ENCODE peak calls at places on chromosomes 5 and 9, in seven cellular contexts. K is PC-9, H is psoas muscle, G is spleen, S is heart left ventricle, Q is uterus, T is lower lobe of right lung. P is an unnamed sample. For H3K36me3, the result is how much of the 10 kb centered on the place peaks cover.

GRCh38 chr5:88396635-88397285 is 128.1 kb upstream of the TMEM161B start:
- DNase-seq in K (no peak), H (no peak), G (no peak), S (no peak), Q (no peak), T (no peak), P (no peak)

GRCh38 chr5:1963941-1964451 is 81.3 kb upstream of the IRX4 start:
- DNase-seq in K (no peak), H (no peak), G (no peak), S (no peak), Q (no peak), T (no peak), P (no peak)

GRCh38 chr9:4491621-4491975 is 1.3 kb downstream of the SLC1A1 start:
- DNase-seq in K (peak), H (no peak), G (no peak), S (no peak), Q (no peak), T (peak), P (no peak)

GRCh38 chr5:28397502-28397941 is 1359.1 kb upstream of the CDH9 start:
- DNase-seq in K (peak), H (no peak), G (no peak), S (no peak), Q (no peak), T (no peak), P (no peak)

GRCh38 chr5:179229331-179229761 is 115.9 kb downstream of the ADAMTS2 start:
- DNase-seq in K (no peak), H (no peak), G (peak), S (no peak), Q (peak), T (no peak), P (no peak)

GRCh38 chr9:88997646-88998045 is 6.4 kb downstream of the S1PR3 start:
- DNase-seq in K (no peak), H (no peak), G (no peak), S (no peak), Q (no peak), T (no peak), P (no peak)

GRCh38 chr9:8188720-8189407 is 389.3 kb upstream of the DMAC1 start:
- DNase-seq in K (no peak), H (no peak), G (no peak), S (no peak), Q (no peak), T (no peak), P (no peak)

GRCh38 chr5:122661496-122662180 is 113.2 kb upstream of the SNX2 start:
- DNase-seq in K (no peak), H (no peak), G (no peak), S (no peak), Q (no peak), T (no peak), P (no peak)

GRCh38 chr5:97534166-97534565 is 351.1 kb upstream of the RIOK2 start:
- DNase-seq in K (peak), H (no peak), G (no peak), S (no peak), Q (no peak), T (no peak), P (peak)

GRCh38 chr9:130535818-130536521 is 43.4 kb upstream of the FUBP3 start:
- DNase-seq in K (no peak), H (no peak), G (no peak), S (no peak), Q (no peak), T (no peak), P (peak)

GRCh38 chr9:130243882-130244170 is 21.7 kb upstream of the HMCN2 start:
- DNase-seq in K (no peak), H (no peak), G (peak), S (no peak), Q (no peak), T (no peak), P (no peak)

GRCh38 chr9:125839322-125839721 is 92.1 kb downstream of the PBX3 start:
- DNase-seq in K (no peak), H (no peak), G (no peak), S (no peak), Q (no peak), T (no peak), P (no peak)

GRCh38 chr5:59703789-59704188 is 189.7 kb downstream of the PDE4D start:
- DNase-seq in K (no peak), H (no peak), G (no peak), S (no peak), Q (no peak), T (no peak), P (no peak)

DNA sequence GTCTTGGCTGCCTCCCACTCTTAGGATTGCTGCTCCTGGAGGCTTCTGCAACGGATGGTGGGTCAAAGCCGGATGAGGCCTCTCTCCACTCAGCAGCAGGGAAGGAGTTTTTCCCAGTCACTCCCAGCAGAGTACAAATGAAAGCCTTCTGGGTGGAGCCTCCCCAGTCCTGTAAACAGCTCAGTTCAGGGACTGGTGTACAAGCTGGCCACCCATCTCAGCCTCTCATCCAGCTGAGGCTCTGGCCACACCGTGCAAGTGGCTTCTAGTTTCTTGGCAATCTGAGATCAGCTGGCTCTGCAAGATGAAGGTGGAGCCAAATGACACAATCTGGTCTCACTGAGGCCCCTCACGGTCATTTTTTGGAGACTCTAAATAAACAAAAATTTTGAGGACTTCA is 10.0 kb downstream of the GPX3 start:
- DNase-seq in K (no peak), H (peak), G (no peak), S (peak), Q (peak), T (no peak), P (peak)
- H3K36me3 ChIP-seq in K (under half), H (half or more), G (half or more), S (under half), Q (under half), T (half or more), P (half or more)

GRCh38 chr5:42242210-42242609 is 181.0 kb upstream of the GHR start:
- DNase-seq in K (no peak), H (no peak), G (no peak), S (no peak), Q (no peak), T (no peak), P (no peak)

GRCh38 chr5:42241636-42242035 is 181.6 kb upstream of the GHR start:
- DNase-seq in K (no peak), H (no peak), G (no peak), S (no peak), Q (no peak), T (no peak), P (no peak)

GRCh38 chr5:42242829-42243485 is 180.3 kb upstream of the GHR start:
- DNase-seq in K (no peak), H (no peak), G (no peak), S (no peak), Q (no peak), T (no peak), P (no peak)
- H3K27ac ChIP-seq in K (no peak), H (no peak), G (no peak), S (no peak), Q (no peak), T (no peak), P (no peak)

GRCh38 chr5:75481024-75481423 is 30.4 kb downstream of the CERT1 start:
- DNase-seq in K (no peak), H (no peak), G (no peak), S (no peak), Q (no peak), T (no peak), P (no peak)

GRCh38 chr5:75484605-75485004 is 26.8 kb downstream of the CERT1 start:
- DNase-seq in K (no peak), H (no peak), G (no peak), S (no peak), Q (no peak), T (no peak), P (no peak)

DNA sequence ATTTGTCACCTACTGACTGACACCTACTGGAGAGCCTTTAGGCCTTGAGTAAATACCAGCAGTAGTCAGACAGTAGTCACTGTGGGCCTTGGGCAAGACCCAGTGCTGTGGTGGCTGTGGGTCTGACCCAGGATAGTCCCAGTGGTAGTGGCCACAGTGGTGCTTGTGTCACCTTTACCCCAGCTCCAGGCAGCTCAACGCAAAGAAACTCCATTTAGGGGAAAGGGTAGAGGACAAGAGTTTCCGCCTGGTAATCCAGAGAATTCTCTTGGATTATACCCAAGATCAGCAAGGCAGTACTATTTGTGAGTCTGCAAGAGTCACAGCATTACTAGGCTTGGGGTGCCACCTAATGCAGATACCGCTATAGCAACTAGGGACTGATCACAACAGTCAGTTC is 28.9 kb downstream of the CERT1 start:
- DNase-seq in K (no peak), H (no peak), G (no peak), S (no peak), Q (no peak), T (no peak), P (no peak)
- TF ChIP-seq CTCF in K (no peak), H (no peak), G (no peak), S (no peak), Q (no peak), T (no peak), P (no peak)

GRCh38 chr9:123104807-123105206 is 71.3 kb downstream of the GPR21 start:
- DNase-seq in K (no peak), H (no peak), G (no peak), S (no peak), Q (no peak), T (no peak), P (no peak)

GRCh38 chr9:123105490-123105889 is 72.0 kb downstream of the GPR21 start:
- DNase-seq in K (no peak), H (no peak), G (no peak), S (no peak), Q (no peak), T (no peak), P (no peak)

GRCh38 chr9:123099042-123099441 is 65.6 kb downstream of the GPR21 start:
- DNase-seq in K (no peak), H (no peak), G (no peak), S (no peak), Q (no peak), T (no peak), P (no peak)

GRCh38 chr9:123099548-123099947 is 66.1 kb downstream of the GPR21 start:
- DNase-seq in K (no peak), H (no peak), G (no peak), S (no peak), Q (no peak), T (no peak), P (no peak)

DNA sequence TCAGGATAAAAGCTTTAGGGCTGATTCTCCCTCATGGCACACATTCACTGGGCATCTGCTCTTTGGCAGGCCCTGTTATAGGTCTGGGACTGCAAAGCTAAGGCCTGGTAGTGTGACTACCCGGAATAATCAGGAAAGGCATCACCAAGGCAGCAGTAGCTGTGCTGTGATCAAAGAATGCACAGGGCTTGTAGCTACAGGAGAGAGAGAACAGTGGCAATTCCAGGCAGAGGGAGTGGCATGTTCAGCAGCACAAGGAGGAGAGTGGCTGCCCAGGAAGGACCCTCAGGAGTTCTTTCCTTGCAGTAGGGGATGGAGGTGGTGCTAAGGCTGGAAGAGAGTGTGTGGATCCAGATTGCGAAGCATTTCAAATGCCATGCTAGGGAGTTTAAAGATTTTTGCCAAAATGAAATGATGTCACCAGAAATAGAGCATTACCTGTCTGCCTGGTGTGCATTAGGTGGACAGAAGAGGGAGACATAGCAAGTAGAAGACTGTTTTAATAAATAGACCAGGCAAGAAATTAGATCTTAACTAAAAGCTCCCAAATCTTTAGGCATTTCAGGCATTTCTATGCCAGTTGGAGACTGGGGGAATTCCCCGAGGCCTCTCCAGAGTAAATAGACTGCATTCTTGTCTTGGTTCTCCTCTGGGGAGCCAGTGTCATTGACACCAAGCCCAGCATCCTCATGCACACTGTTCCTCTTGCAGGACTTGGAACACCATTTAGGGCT is 69.1 kb downstream of the GPR21 start:
- DNase-seq in K (no peak), H (no peak), G (no peak), S (no peak), Q (no peak), T (no peak), P (no peak)
- H3K36me3 ChIP-seq in K (under half), H (half or more), G (half or more), S (under half), Q (under half), T (half or more), P (under half)

GRCh38 chr9:100472725-100473261 is at the start of gene TMEFF1:
- DNase-seq in K (peak), H (peak), G (peak), S (peak), Q (no peak), T (no peak), P (peak)

GRCh38 chr9:100473271-100474081 is 527 bp downstream of the TMEFF1 start:
- DNase-seq in K (peak), H (peak), G (peak), S (peak), Q (no peak), T (no peak), P (peak)

GRCh38 chr9:100474950-100475276 is 2.0 kb downstream of the TMEFF1 start:
- DNase-seq in K (no peak), H (no peak), G (no peak), S (no peak), Q (no peak), T (no peak), P (no peak)

GRCh38 chr9:100474082-100474949 is 1.4 kb downstream of the TMEFF1 start:
- DNase-seq in K (no peak), H (no peak), G (no peak), S (no peak), Q (no peak), T (no peak), P (no peak)

DNA sequence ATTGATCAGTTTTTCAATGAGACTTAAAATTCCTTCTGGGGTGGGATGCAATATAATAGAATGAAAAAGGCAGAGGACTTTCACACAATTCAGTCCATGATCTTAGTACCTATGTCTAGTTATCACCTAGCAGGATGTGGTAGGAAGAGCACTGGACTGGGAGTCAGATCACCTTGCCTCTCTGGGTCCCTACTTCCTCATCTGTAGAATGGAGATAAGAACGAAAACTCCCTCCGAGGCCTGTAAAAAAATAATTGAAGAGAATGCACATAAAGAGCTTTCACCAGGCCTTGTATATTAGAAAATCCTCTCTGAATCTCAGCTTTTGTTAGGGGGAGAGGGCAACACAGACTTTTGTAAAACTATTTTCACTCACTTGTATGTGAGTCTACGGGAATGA is 681 bp upstream of the TMEFF1 start:
- DNase-seq in K (no peak), H (no peak), G (no peak), S (no peak), Q (no peak), T (no peak), P (no peak)
- H3K27ac ChIP-seq in K (no peak), H (no peak), G (no peak), S (no peak), Q (no peak), T (no peak), P (no peak)

GRCh38 chr5:73215525-73215890 is 42.5 kb downstream of the TMEM174 start:
- DNase-seq in K (no peak), H (no peak), G (no peak), S (no peak), Q (no peak), T (no peak), P (no peak)

GRCh38 chr5:73214921-73215490 is 42.0 kb downstream of the TMEM174 start:
- DNase-seq in K (no peak), H (no peak), G (no peak), S (no peak), Q (no peak), T (no peak), P (no peak)

GRCh38 chr5:73215891-73216610 is 43.1 kb downstream of the TMEM174 start:
- DNase-seq in K (peak), H (peak), G (peak), S (peak), Q (peak), T (peak), P (peak)

GRCh38 chr5:73222173-73222572 is 49.2 kb downstream of the TMEM174 start:
- DNase-seq in K (no peak), H (no peak), G (no peak), S (no peak), Q (no peak), T (no peak), P (no peak)

GRCh38 chr5:73218552-73219171 is 45.7 kb downstream of the TMEM174 start:
- DNase-seq in K (no peak), H (no peak), G (no peak), S (no peak), Q (no peak), T (no peak), P (no peak)
- TF ChIP-seq CTCF in K (peak), H (no peak), G (no peak), S (no peak), Q (no peak), T (no peak), P (no peak)

GRCh38 chr5:111975133-111975532 is 218.1 kb upstream of the NREP start:
- DNase-seq in K (no peak), H (no peak), G (no peak), S (no peak), Q (no peak), T (no peak), P (no peak)
- H3K36me3 ChIP-seq in K (under half), H (under half), G (under half), S (under half), Q (under half), T (under half), P (under half)

GRCh38 chr9:22084336-22085035 is 75.4 kb upstream of the CDKN2B start:
- DNase-seq in K (peak), H (no peak), G (no peak), S (no peak), Q (no peak), T (no peak), P (no peak)

GRCh38 chr9:22088372-22089063 is 79.4 kb upstream of the CDKN2B start:
- DNase-seq in K (no peak), H (no peak), G (no peak), S (no peak), Q (no peak), T (no peak), P (no peak)
- H3K27ac ChIP-seq in K (peak), H (no peak), G (no peak), S (no peak), Q (no peak), T (no peak), P (no peak)

P was measured in heart right ventricle.